ENCODE peak calls at places on chromosome 18, in six cellular contexts. B is ovary, M is A549, Z is right lobe of liver, L is testis, R is IMR-90. G is an unnamed sample.

GRCh38 chr18:73124165-73124564 is 256.4 kb upstream of the NETO1 start:
- DNase-seq in Z (no peak), B (no peak), M (no peak), L (no peak), R (peak), G (no peak)

GRCh38 chr18:49751427-49752094 is 61.8 kb downstream of the ACAA2 start:
- DNase-seq in M (no peak), Z (no peak), R (no peak), B (no peak), L (no peak), G (no peak)

GRCh38 chr18:55967019-55967418 is 379.0 kb upstream of the TCF4 start:
- DNase-seq in B (no peak), M (no peak), L (no peak), R (no peak), Z (no peak), G (no peak)

GRCh38 chr18:69727912-69728572 is 219.6 kb downstream of the CD226 start:
- DNase-seq in Z (no peak), R (no peak), B (no peak), M (no peak), L (no peak), G (no peak)

GRCh38 chr18:66872277-66872676 is 268.4 kb upstream of the CDH19 start:
- DNase-seq in B (no peak), Z (no peak), M (no peak), R (no peak), L (no peak), G (no peak)

GRCh38 chr18:72843743-72844142 is 24.0 kb downstream of the NETO1 start:
- DNase-seq in B (no peak), R (no peak), M (no peak), Z (no peak), L (no peak), G (no peak)

GRCh38 chr18:37429768-37430167 is 135.8 kb downstream of the CELF4 start:
- DNase-seq in M (no peak), R (no peak), L (no peak), Z (no peak), B (no peak), G (no peak)

GRCh38 chr18:12990128-12990485 is 1.1 kb upstream of the CEP192 start:
- DNase-seq in B (no peak), R (no peak), M (no peak), Z (no peak), L (no peak), G (no peak)

GRCh38 chr18:24990548-24991219 is 361.3 kb downstream of the ZNF521 start:
- DNase-seq in M (no peak), Z (no peak), R (no peak), B (no peak), L (no peak), G (no peak)

GRCh38 chr18:5457467-5457957 is 86.3 kb downstream of the EPB41L3 start:
- DNase-seq in L (no peak), R (no peak), Z (no peak), B (no peak), M (no peak), G (no peak)

GRCh38 chr18:36786686-36787085 is 42.1 kb downstream of the TPGS2 start:
- DNase-seq in L (peak), B (peak), R (peak), Z (no peak), M (no peak), G (peak)

GRCh38 chr18:8890957-8891464 is 185.7 kb downstream of the MTCL1 start:
- DNase-seq in Z (no peak), L (no peak), R (peak), M (peak), B (no peak), G (no peak)

GRCh38 chr18:38421016-38421415 is 855.4 kb upstream of the CELF4 start:
- DNase-seq in B (no peak), R (no peak), L (no peak), M (no peak), Z (no peak), G (no peak)

GRCh38 chr18:56148373-56148772 is 490.0 kb downstream of the TXNL1 start:
- DNase-seq in L (no peak), B (no peak), M (no peak), Z (no peak), R (peak), G (no peak)

GRCh38 chr18:45252474-45252873 is 362.8 kb upstream of the SLC14A2 start:
- DNase-seq in M (no peak), R (no peak), Z (no peak), L (no peak), B (no peak), G (no peak)
- H3K4me3 ChIP-seq in M (no peak), R (no peak), Z (no peak), L (no peak), B (no peak), G (no peak)

GRCh38 chr18:77066101-77066500 is 66.5 kb downstream of the MBP start:
- DNase-seq in B (no peak), R (no peak), L (no peak), M (no peak), Z (no peak), G (no peak)

GRCh38 chr18:77068321-77068841 is 64.2 kb downstream of the MBP start:
- DNase-seq in Z (no peak), M (no peak), B (no peak), L (no peak), R (peak), G (no peak)

GRCh38 chr18:77067315-77068061 is 65.1 kb downstream of the MBP start:
- DNase-seq in B (peak), R (peak), Z (no peak), M (peak), L (peak), G (peak)

GRCh38 chr18:77065221-77065981 is 67.2 kb downstream of the MBP start:
- DNase-seq in Z (no peak), M (peak), R (peak), L (peak), B (no peak), G (no peak)

GRCh38 chr18:77066689-77067088 is 65.9 kb downstream of the MBP start:
- DNase-seq in L (no peak), Z (no peak), M (no peak), R (no peak), B (no peak), G (no peak)
- TF ChIP-seq POLR2A in L (no peak), Z (no peak), M (no peak), R (no peak), B (no peak), G (no peak)

GRCh38 chr18:75203456-75204261 is 5.3 kb downstream of the PTGR3 start:
- DNase-seq in M (no peak), L (peak), Z (no peak), B (peak), R (peak), G (no peak)
- H3K4me3 ChIP-seq in M (no peak), L (peak), Z (no peak), B (peak), R (peak), G (peak)

DNA sequence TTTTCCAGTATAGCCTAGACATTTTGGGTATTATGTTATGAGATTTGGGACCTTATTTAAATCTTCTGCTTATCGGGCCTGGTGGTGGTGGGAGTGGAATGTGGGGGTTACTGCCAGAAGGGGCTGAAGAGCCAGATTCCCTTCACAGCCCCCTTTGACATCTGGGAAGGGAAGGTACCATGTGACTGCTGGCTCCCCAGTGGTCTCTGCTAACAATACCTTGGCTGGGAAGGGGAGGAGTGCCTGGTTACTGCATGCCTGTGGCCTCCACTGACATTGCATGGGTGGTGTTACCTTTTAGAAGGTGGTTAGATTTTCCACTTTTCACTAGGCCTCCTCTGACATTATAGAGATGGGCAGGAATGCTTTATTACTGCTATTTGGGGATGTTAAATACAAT is 8.0 kb downstream of the ATP9B start:
- DNase-seq in M (no peak), B (no peak), L (no peak), Z (no peak), R (no peak), G (no peak)
- TF ChIP-seq POLR2A in M (no peak), B (no peak), L (no peak), Z (no peak), R (no peak), G (no peak)

DNA sequence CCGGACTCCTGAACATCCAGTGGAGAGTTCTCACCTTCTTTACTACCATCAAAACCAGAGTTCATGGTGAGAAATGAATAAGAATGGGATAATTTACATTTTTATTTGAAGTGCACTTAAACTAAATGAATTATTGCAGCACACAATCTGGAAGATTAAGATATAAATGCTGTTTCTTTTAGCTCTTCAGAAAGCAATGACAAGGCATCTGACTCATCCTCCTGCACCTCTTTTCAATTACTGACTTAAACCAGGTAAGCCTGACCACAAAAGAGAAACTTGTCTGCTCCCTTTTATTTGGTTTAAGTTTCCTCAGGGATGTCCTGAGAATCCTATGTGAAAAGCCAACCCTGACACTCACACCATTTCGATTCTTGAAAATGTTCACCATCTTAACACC is 720 bp upstream of the DSC2 start:
- DNase-seq in M (no peak), Z (no peak), L (no peak), R (no peak), B (no peak), G (no peak)
- H3K4me3 ChIP-seq in M (no peak), Z (no peak), L (no peak), R (no peak), B (no peak), G (peak)

DNA sequence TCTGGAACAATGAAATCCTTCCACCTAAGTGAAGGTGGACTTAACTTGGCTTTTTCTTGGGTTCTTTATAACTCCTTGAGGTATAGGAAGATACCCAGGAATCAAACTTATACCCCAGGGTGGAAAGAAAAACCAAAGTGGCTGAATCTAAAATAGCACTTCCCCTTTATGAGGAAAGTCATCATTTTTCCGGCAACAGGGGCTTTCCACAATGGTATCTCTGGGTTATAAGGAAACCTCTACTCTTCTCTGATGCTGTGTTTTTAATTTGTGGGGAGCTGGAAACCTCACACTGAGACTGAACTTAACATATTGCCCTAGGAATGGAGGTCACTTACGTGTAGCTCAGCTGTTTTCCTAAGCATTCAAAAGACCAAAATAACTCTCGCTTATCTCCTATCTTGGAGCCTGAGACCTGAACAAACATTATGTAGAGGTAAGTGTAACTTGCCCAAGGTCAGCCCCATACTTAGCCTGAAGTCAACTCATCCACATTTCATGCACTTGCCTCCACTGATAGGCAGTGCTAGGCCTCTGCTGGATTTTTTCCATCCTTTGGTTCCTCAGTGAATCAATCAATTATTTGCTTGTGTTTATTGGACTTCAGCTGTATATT is 117.9 kb downstream of the SETBP1 start:
- DNase-seq in R (no peak), L (no peak), B (no peak), Z (no peak), M (no peak), G (no peak)
- TF ChIP-seq POLR2A in R (no peak), L (no peak), B (no peak), Z (no peak), M (no peak), G (no peak)

DNA sequence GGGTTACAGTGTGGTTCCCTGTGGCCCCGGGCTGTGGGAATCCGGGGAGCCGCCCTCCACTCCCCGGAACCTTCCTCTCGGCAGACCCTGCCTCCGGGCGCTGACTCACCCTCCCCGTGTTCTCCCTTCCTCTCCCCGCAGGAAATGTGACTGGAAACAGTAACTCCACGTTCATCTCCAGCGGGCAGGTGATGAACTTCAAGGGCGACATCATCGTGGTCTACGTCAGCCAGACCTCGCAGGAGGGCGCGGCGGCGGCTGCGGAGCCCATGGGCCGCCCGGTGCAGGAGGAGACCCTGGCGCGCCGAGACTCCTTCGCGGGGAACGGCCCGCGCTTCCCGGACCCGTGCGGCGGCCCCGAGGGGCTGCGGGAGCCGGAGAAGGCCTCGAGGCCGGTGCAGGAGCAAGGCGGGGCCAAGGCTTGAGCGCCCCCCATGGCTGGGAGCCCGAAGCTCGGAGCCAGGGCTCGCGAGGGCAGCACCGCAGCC is 59.5 kb downstream of the TNFRSF11A start:
- DNase-seq in Z (no peak), B (no peak), R (no peak), L (peak), M (peak), G (no peak)
- H3K4me3 ChIP-seq in Z (peak), B (no peak), R (peak), L (peak), M (peak), G (peak)

G was measured in heart left ventricle.